ENCODE peak calls at places on chromosome 5, in six cellular contexts. One of them, this sample, is unnamed.

GRCh38 chr5:164617290-164617689 is 1111.9 kb downstream of the MAT2B start:
- DNase-seq in breast epithelium: no peak
- DNase-seq in heart right ventricle: no peak
- DNase-seq in thyroid gland: no peak
- DNase-seq in foreskin fibroblast: no peak
- DNase-seq in esophagus squamous epithelium: no peak
- DNase-seq in this sample: no peak

GRCh38 chr5:66440202-66440680 is 156.0 kb upstream of the MAST4 start:
- DNase-seq in esophagus squamous epithelium: no peak
- DNase-seq in foreskin fibroblast: no peak
- DNase-seq in breast epithelium: no peak
- DNase-seq in thyroid gland: no peak
- DNase-seq in heart right ventricle: no peak
- DNase-seq in this sample: no peak

GRCh38 chr5:131112424-131112823 is 52.6 kb downstream of the HINT1 start:
- DNase-seq in breast epithelium: no peak
- DNase-seq in esophagus squamous epithelium: no peak
- DNase-seq in foreskin fibroblast: no peak
- DNase-seq in thyroid gland: no peak
- DNase-seq in heart right ventricle: no peak
- DNase-seq in this sample: no peak

GRCh38 chr5:64603676-64604075 is 86.6 kb upstream of the SHISAL2B start:
- DNase-seq in esophagus squamous epithelium: no peak
- DNase-seq in foreskin fibroblast: peak; percentile 3
- DNase-seq in breast epithelium: no peak
- DNase-seq in thyroid gland: no peak
- DNase-seq in heart right ventricle: no peak
- DNase-seq in this sample: no peak

GRCh38 chr5:37045703-37046102 is 169.1 kb downstream of the NIPBL start:
- DNase-seq in thyroid gland: no peak
- DNase-seq in breast epithelium: no peak
- DNase-seq in heart right ventricle: no peak
- DNase-seq in foreskin fibroblast: no peak
- DNase-seq in esophagus squamous epithelium: no peak
- DNase-seq in this sample: no peak

GRCh38 chr5:66344544-66344943 is 200.4 kb downstream of the SREK1 start:
- DNase-seq in foreskin fibroblast: no peak
- DNase-seq in heart right ventricle: no peak
- DNase-seq in thyroid gland: no peak
- DNase-seq in esophagus squamous epithelium: no peak
- DNase-seq in breast epithelium: no peak
- DNase-seq in this sample: no peak

GRCh38 chr5:137733922-137734695 is 1.8 kb downstream of the KLHL3 start:
- DNase-seq in foreskin fibroblast: no peak
- DNase-seq in esophagus squamous epithelium: no peak
- DNase-seq in breast epithelium: no peak
- DNase-seq in thyroid gland: no peak
- DNase-seq in heart right ventricle: no peak
- DNase-seq in this sample: no peak

GRCh38 chr5:106288977-106289376 is 1381.8 kb downstream of the EFNA5 start:
- DNase-seq in foreskin fibroblast: peak; percentile 20
- DNase-seq in thyroid gland: no peak
- DNase-seq in heart right ventricle: no peak
- DNase-seq in esophagus squamous epithelium: no peak
- DNase-seq in breast epithelium: no peak
- DNase-seq in this sample: no peak

GRCh38 chr5:89128097-89128496 is 245.1 kb upstream of the MEF2C start:
- DNase-seq in esophagus squamous epithelium: no peak
- DNase-seq in breast epithelium: no peak
- DNase-seq in thyroid gland: no peak
- DNase-seq in heart right ventricle: no peak
- DNase-seq in foreskin fibroblast: peak; percentile 8
- DNase-seq in this sample: no peak

GRCh38 chr5:153592081-153592480 is 101.6 kb downstream of the GRIA1 start:
- DNase-seq in foreskin fibroblast: no peak
- DNase-seq in esophagus squamous epithelium: no peak
- DNase-seq in heart right ventricle: no peak
- DNase-seq in thyroid gland: no peak
- DNase-seq in breast epithelium: no peak
- DNase-seq in this sample: no peak

GRCh38 chr5:81778642-81779041 is 27.7 kb upstream of the SSBP2 start:
- DNase-seq in foreskin fibroblast: peak; percentile 33
- DNase-seq in esophagus squamous epithelium: no peak
- DNase-seq in heart right ventricle: no peak
- DNase-seq in thyroid gland: no peak
- DNase-seq in breast epithelium: no peak
- DNase-seq in this sample: no peak

GRCh38 chr5:45385321-45386058 is 310.7 kb downstream of the HCN1 start:
- DNase-seq in foreskin fibroblast: peak; percentile 79
- DNase-seq in breast epithelium: no peak
- DNase-seq in esophagus squamous epithelium: no peak
- DNase-seq in thyroid gland: no peak
- DNase-seq in heart right ventricle: no peak
- DNase-seq in this sample: peak; percentile 99

GRCh38 chr5:10306806-10307205 is 896 bp downstream of the CMBL start:
- DNase-seq in thyroid gland: no peak
- DNase-seq in esophagus squamous epithelium: no peak
- DNase-seq in heart right ventricle: no peak
- DNase-seq in breast epithelium: no peak
- DNase-seq in foreskin fibroblast: no peak
- DNase-seq in this sample: no peak

GRCh38 chr5:91146905-91147600 is 236.1 kb downstream of the ARRDC3 start:
- DNase-seq in esophagus squamous epithelium: no peak
- DNase-seq in breast epithelium: no peak
- DNase-seq in foreskin fibroblast: no peak
- DNase-seq in heart right ventricle: no peak
- DNase-seq in thyroid gland: peak; percentile 26
- DNase-seq in this sample: no peak

GRCh38 chr5:133150909-133151544 is 99.2 kb downstream of the HSPA4 start:
- DNase-seq in heart right ventricle: no peak
- DNase-seq in esophagus squamous epithelium: no peak
- DNase-seq in breast epithelium: no peak
- DNase-seq in thyroid gland: no peak
- DNase-seq in foreskin fibroblast: no peak
- DNase-seq in this sample: no peak

GRCh38 chr5:142597546-142598337 is 88.1 kb downstream of the FGF1 start:
- DNase-seq in heart right ventricle: no peak
- DNase-seq in esophagus squamous epithelium: no peak
- DNase-seq in foreskin fibroblast: peak; percentile 89
- DNase-seq in thyroid gland: peak; percentile 66
- DNase-seq in breast epithelium: no peak
- DNase-seq in this sample: peak; percentile 44

GRCh38 chr5:149371296-149371962 is 7.7 kb downstream of the IL17B start:
- DNase-seq in breast epithelium: no peak
- DNase-seq in thyroid gland: peak; percentile 60
- DNase-seq in esophagus squamous epithelium: no peak
- DNase-seq in foreskin fibroblast: no peak
- DNase-seq in heart right ventricle: peak; percentile 51
- DNase-seq in this sample: no peak

GRCh38 chr5:135478938-135479337 is 26.8 kb upstream of the TIFAB start:
- DNase-seq in esophagus squamous epithelium: no peak
- DNase-seq in foreskin fibroblast: no peak
- DNase-seq in heart right ventricle: no peak
- DNase-seq in breast epithelium: no peak
- DNase-seq in thyroid gland: no peak
- DNase-seq in this sample: no peak

GRCh38 chr5:103258957-103259704 is 568 bp downstream of the MACIR start:
- DNase-seq in foreskin fibroblast: peak; percentile 33
- DNase-seq in heart right ventricle: peak; percentile 64
- DNase-seq in esophagus squamous epithelium: no peak
- DNase-seq in breast epithelium: peak; percentile 18
- DNase-seq in thyroid gland: peak; percentile 69
- DNase-seq in this sample: no peak

GRCh38 chr5:151141535-151141934 is 16.0 kb downstream of the ANXA6 start:
- DNase-seq in breast epithelium: peak; percentile 45
- DNase-seq in esophagus squamous epithelium: no peak
- DNase-seq in thyroid gland: no peak
- DNase-seq in foreskin fibroblast: no peak
- DNase-seq in heart right ventricle: no peak
- DNase-seq in this sample: no peak

GRCh38 chr5:123512631-123513461 is 869 bp downstream of the CSNK1G3 start:
- DNase-seq in esophagus squamous epithelium: no peak
- DNase-seq in breast epithelium: no peak
- DNase-seq in thyroid gland: peak; percentile 11
- DNase-seq in heart right ventricle: peak; percentile 43
- DNase-seq in foreskin fibroblast: no peak
- DNase-seq in this sample: no peak

DNA sequence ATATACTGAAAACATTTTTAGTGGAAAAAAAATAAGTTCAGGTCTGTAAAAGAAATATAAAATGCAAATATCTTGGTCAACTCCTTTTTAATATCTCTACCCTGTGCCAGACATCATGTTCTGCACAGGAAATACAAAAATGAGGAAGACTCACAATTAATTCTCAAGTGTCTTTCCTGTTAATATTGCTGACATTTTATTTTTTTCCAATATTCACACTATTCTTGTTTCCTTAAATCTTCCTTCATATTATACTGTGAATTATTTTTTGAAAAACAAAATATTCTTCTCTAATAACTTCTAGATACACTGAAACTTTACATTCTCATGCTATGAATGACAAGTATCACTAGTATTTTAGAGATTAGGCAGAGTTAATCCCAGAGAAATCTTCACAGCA is 334.7 kb upstream of the FTMT start:
- DNase-seq in esophagus squamous epithelium: no peak
- DNase-seq in breast epithelium: no peak
- DNase-seq in foreskin fibroblast: no peak
- DNase-seq in thyroid gland: no peak
- DNase-seq in heart right ventricle: no peak
- DNase-seq in this sample: no peak
- H3K4me3 ChIP-seq in esophagus squamous epithelium: no peak overlapping the region
- H3K4me3 ChIP-seq in breast epithelium: no peak overlapping the region
- H3K4me3 ChIP-seq in foreskin fibroblast: no peak overlapping the region
- H3K4me3 ChIP-seq in thyroid gland: no peak overlapping the region
- H3K4me3 ChIP-seq in heart right ventricle: no peak overlapping the region
- H3K4me3 ChIP-seq in this sample: no peak overlapping the region

GRCh38 chr5:95238560-95239325 is 46.2 kb downstream of the MCTP1 start:
- DNase-seq in heart right ventricle: no peak
- DNase-seq in thyroid gland: no peak
- DNase-seq in esophagus squamous epithelium: no peak
- DNase-seq in foreskin fibroblast: no peak
- DNase-seq in breast epithelium: no peak
- DNase-seq in this sample: peak; percentile 77
- TF ChIP-seq CTCF in heart right ventricle: peak; percentile 41
- TF ChIP-seq CTCF in thyroid gland: no peak
- TF ChIP-seq CTCF in esophagus squamous epithelium: no peak
- TF ChIP-seq CTCF in foreskin fibroblast: peak; percentile 14
- TF ChIP-seq CTCF in breast epithelium: no peak
- TF ChIP-seq CTCF in this sample: peak; percentile 43

GRCh38 chr5:79754865-79755555 is 65.4 kb downstream of the CMYA5 start:
- DNase-seq in heart right ventricle: no peak
- DNase-seq in breast epithelium: no peak
- DNase-seq in esophagus squamous epithelium: no peak
- DNase-seq in foreskin fibroblast: no peak
- DNase-seq in thyroid gland: no peak
- DNase-seq in this sample: no peak
- H3K4me3 ChIP-seq in heart right ventricle: no peak overlapping the region
- H3K4me3 ChIP-seq in breast epithelium: no peak overlapping the region
- H3K4me3 ChIP-seq in esophagus squamous epithelium: no peak overlapping the region
- H3K4me3 ChIP-seq in foreskin fibroblast: no peak overlapping the region
- H3K4me3 ChIP-seq in thyroid gland: no peak overlapping the region
- H3K4me3 ChIP-seq in this sample: no peak overlapping the region

GRCh38 chr5:139862803-139863202 is 67.2 kb downstream of the PSD2 start:
- DNase-seq in breast epithelium: no peak
- DNase-seq in heart right ventricle: no peak
- DNase-seq in foreskin fibroblast: no peak
- DNase-seq in thyroid gland: no peak
- DNase-seq in esophagus squamous epithelium: no peak
- DNase-seq in this sample: no peak
- TF ChIP-seq CTCF in breast epithelium: no peak
- TF ChIP-seq CTCF in heart right ventricle: no peak
- TF ChIP-seq CTCF in foreskin fibroblast: no peak
- TF ChIP-seq CTCF in thyroid gland: no peak
- TF ChIP-seq CTCF in esophagus squamous epithelium: no peak
- TF ChIP-seq CTCF in this sample: no peak

GRCh38 chr5:93572101-93572772 is 8.8 kb downstream of the NR2F1-AS1 start:
- DNase-seq in breast epithelium: no peak
- DNase-seq in foreskin fibroblast: no peak
- DNase-seq in heart right ventricle: no peak
- DNase-seq in esophagus squamous epithelium: no peak
- DNase-seq in thyroid gland: no peak
- DNase-seq in this sample: no peak
- H3K4me3 ChIP-seq in breast epithelium: peak overlapping the region; percentile 5
- H3K4me3 ChIP-seq in foreskin fibroblast: no peak overlapping the region
- H3K4me3 ChIP-seq in heart right ventricle: no peak overlapping the region
- H3K4me3 ChIP-seq in esophagus squamous epithelium: peak overlapping the region; percentile 6
- H3K4me3 ChIP-seq in thyroid gland: peak overlapping the region; percentile 14
- H3K4me3 ChIP-seq in this sample: peak overlapping the region; percentile 55

This sample was measured in retinal pigment epithelial cell.